ENCODE peak calls at places on chromosomes 7 and 10, in eight cellular contexts. S is HFF-Myc, B is endothelial cell, T is astrocyte of the spinal cord, R is fibroblast of pulmonary artery, M is pancreas, J is mammary epithelial cell, O is suprapubic skin. K is an unnamed sample.

GRCh38 chr10:60480865-60481563 is 91.3 kb upstream of the ANK3 start:
- DNase-seq in O (no peak), M (no peak), T (peak), J (peak), B (no peak), S (peak), R (peak), K (no peak)

GRCh38 chr7:99036531-99037175 is 107.3 kb downstream of the SMURF1 start:
- DNase-seq in M (no peak), R (peak), B (peak), J (peak), O (no peak), S (no peak), T (peak), K (peak)

GRCh38 chr7:130142654-130143333 is 62.4 kb downstream of the TMEM209 start:
- DNase-seq in T (no peak), M (no peak), S (no peak), O (no peak), R (no peak), J (no peak), B (no peak), K (no peak)

GRCh38 chr7:145633513-145633912 is 483.1 kb upstream of the CNTNAP2 start:
- DNase-seq in S (no peak), B (no peak), T (no peak), O (no peak), M (no peak), J (no peak), R (no peak), K (no peak)

GRCh38 chr10:43861966-43862751 is 213.5 kb upstream of the ZNF32 start:
- DNase-seq in S (peak), B (no peak), M (no peak), J (no peak), O (no peak), T (peak), R (peak), K (no peak)

GRCh38 chr10:82969405-82969804 is 1094.4 kb downstream of the NRG3 start:
- DNase-seq in O (no peak), B (no peak), M (no peak), R (peak), S (no peak), T (peak), J (peak), K (no peak)

GRCh38 chr10:91043173-91043910 is 122.5 kb upstream of the ANKRD1 start:
- DNase-seq in J (peak), O (no peak), T (peak), S (peak), B (peak), M (no peak), R (peak), K (no peak)

GRCh38 chr7:46627038-46627315 is 705.9 kb upstream of the IGFBP3 start:
- DNase-seq in T (no peak), R (peak), J (no peak), O (no peak), B (no peak), S (peak), M (no peak), K (no peak)

GRCh38 chr10:101133489-101134298 is 2.6 kb downstream of the TLX1 start:
- DNase-seq in T (no peak), O (no peak), R (no peak), B (no peak), J (no peak), M (no peak), S (no peak), K (no peak)

GRCh38 chr7:96093435-96093834 is 228.5 kb downstream of the SLC25A13 start:
- DNase-seq in O (no peak), S (no peak), M (no peak), T (peak), B (no peak), J (peak), R (peak), K (no peak)

GRCh38 chr10:61961278-61961677 is 59.8 kb downstream of the ARID5B start:
- DNase-seq in M (no peak), R (no peak), O (no peak), B (no peak), T (no peak), J (no peak), S (no peak), K (no peak)

GRCh38 chr7:1233328-1234048 is 816 bp downstream of the UNCX start:
- DNase-seq in T (no peak), M (no peak), J (no peak), B (no peak), S (no peak), R (no peak), O (no peak), K (no peak)

GRCh38 chr10:30088178-30088577 is 28.8 kb upstream of the JCAD start:
- DNase-seq in B (no peak), J (no peak), M (no peak), R (no peak), O (no peak), T (peak), S (no peak), K (no peak)

GRCh38 chr10:68470300-68470699 is 1.5 kb downstream of the DNA2 start:
- DNase-seq in S (no peak), R (no peak), M (no peak), T (no peak), J (no peak), B (no peak), O (no peak), K (no peak)

GRCh38 chr7:101486056-101486763 is 123.5 kb downstream of the COL26A1 start:
- DNase-seq in B (no peak), T (no peak), J (no peak), O (no peak), R (no peak), M (no peak), S (peak), K (no peak)

GRCh38 chr10:44990302-44990655 is 10.4 kb upstream of the ZNF22 start:
- DNase-seq in S (no peak), T (no peak), M (peak), R (no peak), J (no peak), B (peak), O (peak), K (no peak)

DNA sequence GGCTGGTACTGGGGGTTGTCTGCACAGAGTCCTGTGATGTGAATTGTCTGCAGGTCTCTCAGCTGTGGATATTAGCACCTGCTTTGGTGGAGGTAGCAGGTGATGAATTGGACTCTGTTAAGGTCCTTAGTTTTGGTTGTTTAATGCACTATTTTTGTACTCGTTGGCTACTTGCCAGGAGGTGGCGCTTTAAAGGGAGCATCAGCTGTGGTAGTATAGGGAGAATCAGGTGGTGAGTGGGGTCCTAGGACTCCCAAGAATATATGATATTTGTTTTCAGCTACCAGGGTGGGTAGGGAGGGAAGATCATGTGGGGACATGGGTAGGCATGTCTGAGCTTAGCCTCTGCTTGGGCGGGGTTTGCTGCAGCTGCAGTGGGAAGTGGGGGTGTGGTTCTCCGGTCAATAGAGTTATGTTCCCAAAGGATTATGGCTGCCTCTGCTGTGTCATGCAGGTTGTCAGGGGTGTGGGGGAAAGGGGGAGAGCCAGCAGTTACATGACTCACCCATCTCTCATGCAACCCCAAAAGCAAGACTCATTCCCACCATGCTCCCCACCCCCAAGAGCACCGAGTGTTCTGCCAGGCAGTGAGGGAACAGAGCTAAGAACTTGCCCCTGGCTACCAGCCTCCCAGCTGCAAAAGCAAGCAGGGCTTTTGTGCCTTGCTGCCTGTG is 53.7 kb upstream of the ZNF273 start:
- DNase-seq in J (peak), T (no peak), S (no peak), R (no peak), B (no peak), O (no peak), M (no peak), K (no peak)
- TF ChIP-seq CTCF in J (no peak), T (no peak), S (no peak), R (no peak), B (no peak), O (no peak), M (no peak), K (no peak)

GRCh38 chr7:132500727-132501410 is 75.4 kb downstream of the PLXNA4 start:
- DNase-seq in S (no peak), B (peak), O (no peak), R (peak), T (peak), M (no peak), J (no peak), K (no peak)
- TF ChIP-seq CTCF in S (no peak), B (no peak), O (peak), R (peak), T (peak), M (no peak), J (no peak), K (no peak)

GRCh38 chr10:75019360-75019759 is 92.1 kb upstream of the SAMD8 start:
- DNase-seq in J (peak), O (no peak), M (no peak), B (no peak), R (peak), S (peak), T (peak), K (no peak)
- TF ChIP-seq CTCF in J (peak), O (no peak), M (no peak), B (no peak), R (peak), S (peak), T (peak), K (peak)

DNA sequence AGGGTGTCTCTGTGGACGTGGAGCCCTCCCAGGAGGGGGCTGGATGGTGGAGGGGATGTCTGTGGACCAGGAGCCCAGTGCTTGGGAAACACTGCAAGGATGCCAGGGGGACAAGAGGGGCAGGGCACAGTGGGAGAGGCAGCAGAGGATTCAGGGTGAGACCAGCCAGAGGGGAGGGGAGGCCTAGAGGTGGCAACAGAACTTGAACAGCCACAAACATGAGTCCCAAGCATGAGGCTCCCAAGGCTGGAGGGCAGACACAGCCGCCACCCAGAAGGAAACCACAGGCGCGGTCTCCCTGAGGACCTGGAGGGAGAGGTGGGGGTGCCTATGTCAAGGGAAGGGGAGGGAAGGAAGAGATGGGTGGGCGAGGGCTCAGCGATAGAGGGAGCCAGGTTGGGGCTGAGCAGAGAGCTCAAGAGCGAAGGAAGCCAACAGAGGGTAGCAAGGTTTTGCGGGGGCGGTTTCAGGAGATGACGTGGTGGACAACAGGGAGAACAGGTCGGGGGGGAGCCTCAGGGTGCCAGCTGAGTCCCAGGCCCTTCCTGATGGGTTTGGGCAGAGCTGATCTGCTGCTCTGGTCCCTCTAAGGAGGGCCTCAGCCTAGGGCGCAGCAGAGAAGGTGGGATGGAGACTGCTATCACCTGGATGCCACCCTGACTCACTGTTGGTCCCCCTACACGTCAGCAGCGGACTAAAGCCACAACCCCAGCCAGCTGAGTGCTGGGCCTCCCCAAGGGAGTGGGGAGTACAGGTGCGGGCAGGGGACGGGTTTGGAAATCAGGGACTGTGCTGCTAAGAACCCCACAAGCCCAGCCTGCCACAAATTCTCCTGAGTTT is 6.7 kb upstream of the PILRA start:
- DNase-seq in B (no peak), T (no peak), M (no peak), O (no peak), R (no peak), J (peak), S (no peak), K (no peak)
- TF ChIP-seq CTCF in B (no peak), T (no peak), M (no peak), O (no peak), R (no peak), J (no peak), S (no peak), K (no peak)

K was measured in neural crest cell.